ENCODE peak calls at places on chromosomes 2 and 18, in six cellular contexts. T is kidney, S is uterus, E is cardiac muscle cell, V is HFF-Myc, D is astrocyte of the spinal cord. L is an unnamed sample.

GRCh38 chr2:191917430-191917881 is 70.6 kb upstream of the CAVIN2 start:
- DNase-seq in T (no peak), S (no peak), E (peak), V (no peak), D (no peak), L (no peak)

GRCh38 chr18:26327062-26327461 is 100.8 kb downstream of the TAF4B start:
- DNase-seq in T (no peak), S (no peak), E (no peak), V (no peak), D (no peak), L (no peak)

GRCh38 chr2:175855794-175856453 is 146.1 kb downstream of the LNPK start:
- DNase-seq in T (no peak), S (no peak), E (peak), V (no peak), D (peak), L (no peak)

GRCh38 chr2:85397925-85398331 is 12.2 kb downstream of the CAPG start:
- DNase-seq in T (no peak), S (no peak), E (no peak), V (no peak), D (no peak), L (no peak)

GRCh38 chr2:3626817-3627499 is 31.0 kb upstream of the ALLC start:
- DNase-seq in T (peak), S (peak), E (no peak), V (no peak), D (no peak), L (no peak)

GRCh38 chr18:47404845-47405244 is 153.4 kb upstream of the SKOR2 start:
- DNase-seq in T (no peak), S (no peak), E (no peak), V (no peak), D (no peak), L (no peak)

GRCh38 chr2:177556134-177556533 is 163.6 kb downstream of the AGPS start:
- DNase-seq in T (no peak), S (no peak), E (no peak), V (no peak), D (no peak), L (no peak)

GRCh38 chr2:218813771-218814460 is 17.7 kb downstream of the PRKAG3 start:
- DNase-seq in T (no peak), S (no peak), E (no peak), V (no peak), D (no peak), L (no peak)

GRCh38 chr2:236309669-236310029 is 45.4 kb upstream of the ASB18 start:
- DNase-seq in T (no peak), S (no peak), E (peak), V (no peak), D (no peak), L (peak)

GRCh38 chr2:10913501-10914271 is 2.0 kb downstream of the KCNF1 start:
- DNase-seq in T (no peak), S (no peak), E (no peak), V (no peak), D (no peak), L (no peak)

GRCh38 chr2:171210216-171210863 is 49.6 kb upstream of the TLK1 start:
- DNase-seq in T (no peak), S (no peak), E (no peak), V (no peak), D (no peak), L (no peak)

GRCh38 chr18:31512203-31512764 is 14.3 kb downstream of the DSG2 start:
- DNase-seq in T (no peak), S (no peak), E (no peak), V (no peak), D (peak), L (no peak)

GRCh38 chr2:118479020-118479419 is 368.4 kb downstream of the EN1 start:
- DNase-seq in T (no peak), S (no peak), E (no peak), V (no peak), D (no peak), L (no peak)
- TF ChIP-seq CTCF in T (no peak), S (no peak), E (no peak), V (no peak), D (no peak), L (no peak)

GRCh38 chr18:32770181-32770650 is 2.6 kb downstream of the KLHL14 start:
- DNase-seq in T (peak), S (no peak), E (peak), V (no peak), D (no peak), L (no peak)
- H3K4me3 ChIP-seq in T (peak), S (no peak), E (peak), V (no peak), D (peak), L (no peak)

DNA sequence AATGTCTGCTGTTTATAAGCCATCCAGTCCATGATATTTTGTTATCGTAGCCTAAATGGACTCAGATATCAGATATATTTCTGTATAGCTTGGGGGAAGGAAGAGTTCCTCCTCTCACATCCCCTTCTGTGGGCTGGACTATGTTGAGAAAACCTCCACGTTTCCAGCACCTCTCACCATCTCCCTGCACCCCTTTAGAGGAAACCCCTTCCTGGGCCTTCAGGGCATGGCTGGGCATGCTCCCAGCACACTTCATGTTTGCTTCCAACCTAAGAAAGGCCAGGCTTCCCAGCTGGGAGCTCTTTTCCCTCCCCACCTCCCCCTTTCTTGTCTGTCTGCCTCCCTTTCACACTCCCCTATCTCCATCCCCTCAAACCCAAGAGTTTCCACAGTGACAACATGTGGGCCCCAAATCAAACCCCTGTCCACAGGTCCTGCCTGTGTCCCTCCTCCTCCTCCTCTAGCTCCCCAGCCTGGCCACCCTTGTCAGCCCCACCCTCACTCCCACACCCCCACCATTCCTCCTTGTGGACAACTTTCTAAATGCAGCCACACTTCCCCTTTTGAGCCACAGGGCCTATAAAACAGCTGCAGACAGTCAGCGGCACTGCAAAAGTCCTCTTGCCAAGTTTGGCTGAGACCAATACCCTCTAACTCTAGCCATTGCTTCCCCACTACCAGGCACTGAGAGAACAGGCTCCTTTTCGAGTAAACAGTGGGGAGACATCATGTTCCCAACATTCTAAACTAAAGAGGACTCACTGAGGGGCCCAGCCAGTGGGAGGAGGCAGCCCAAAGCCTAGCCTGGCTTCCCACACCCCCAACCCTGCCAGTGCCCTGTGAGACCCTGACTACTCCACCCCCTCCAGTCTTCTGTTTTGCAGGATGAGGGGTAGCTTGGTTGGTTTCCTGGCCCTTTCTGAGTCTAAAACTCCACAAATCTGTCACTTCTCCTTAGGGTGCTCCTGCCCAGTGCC is 120.5 kb downstream of the ZFP36L2 start:
- DNase-seq in T (peak), S (peak), E (no peak), V (no peak), D (no peak), L (peak)
- TF ChIP-seq CTCF in T (peak), S (peak), E (peak), V (peak), D (peak), L (peak)

GRCh38 chr2:173075781-173076556 is at the start of gene MAP3K20:
- DNase-seq in T (peak), S (peak), E (peak), V (no peak), D (peak), L (peak)
- H3K4me3 ChIP-seq in T (peak), S (peak), E (peak), V (peak), D (peak), L (peak)

DNA sequence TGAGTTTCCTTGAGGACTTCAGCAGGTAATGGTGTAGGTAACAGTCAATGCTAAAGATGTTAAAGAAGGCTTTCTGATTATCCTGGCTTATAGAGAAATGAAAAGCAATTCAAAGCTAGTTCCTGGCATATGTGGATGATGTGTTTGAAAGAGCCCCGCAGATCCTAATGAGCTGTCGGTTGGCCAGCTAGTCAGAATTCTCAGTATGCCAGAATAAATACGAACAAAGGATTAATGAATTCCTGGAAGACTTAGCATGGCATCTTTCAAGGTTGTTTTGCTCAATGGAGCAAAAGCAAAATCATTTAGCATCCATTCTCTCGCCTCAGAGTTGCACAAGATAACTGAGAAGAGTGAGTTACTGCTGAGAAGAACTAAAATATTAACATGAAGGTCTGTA is 307.6 kb downstream of the RIT2 start:
- DNase-seq in T (no peak), S (no peak), E (no peak), V (no peak), D (no peak), L (no peak)
- TF ChIP-seq CTCF in T (no peak), S (no peak), E (no peak), V (no peak), D (no peak), L (no peak)

DNA sequence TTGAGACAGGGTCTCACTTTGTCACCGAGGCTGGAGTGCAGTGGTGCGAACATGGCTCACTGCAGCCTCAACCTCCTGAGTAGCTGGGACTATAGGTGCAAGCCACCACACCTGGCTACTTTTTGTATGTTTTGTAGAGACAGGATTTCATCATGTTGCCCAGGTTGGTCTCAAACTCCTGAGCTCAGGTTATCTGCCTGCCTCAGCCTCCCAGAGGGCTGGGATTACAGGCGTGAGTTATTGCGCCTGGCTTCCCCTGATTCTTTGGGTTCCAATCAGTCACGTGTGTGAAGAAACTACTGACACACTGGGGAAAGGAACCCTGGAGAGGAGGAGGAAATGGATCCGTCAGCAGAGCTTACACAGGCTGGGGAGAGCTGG is 22.3 kb upstream of the RAB10 start:
- DNase-seq in T (no peak), S (no peak), E (no peak), V (no peak), D (no peak), L (no peak)
- H3K4me3 ChIP-seq in T (no peak), S (no peak), E (no peak), V (no peak), D (no peak), L (no peak)

GRCh38 chr2:113175736-113176695 is 2.2 kb downstream of the PSD4 start:
- DNase-seq in T (no peak), S (no peak), E (no peak), V (no peak), D (no peak), L (peak)

GRCh38 chr2:113172721-113173562 is 829 bp upstream of the PSD4 start:
- DNase-seq in T (peak), S (no peak), E (no peak), V (no peak), D (no peak), L (no peak)

GRCh38 chr2:113175101-113175628 is 1.4 kb downstream of the PSD4 start:
- DNase-seq in T (peak), S (no peak), E (no peak), V (no peak), D (no peak), L (peak)

GRCh38 chr2:113173563-113174368 is at the start of gene PSD4:
- DNase-seq in T (peak), S (no peak), E (no peak), V (no peak), D (no peak), L (peak)

GRCh38 chr2:113174369-113174735 is 581 bp downstream of the PSD4 start:
- DNase-seq in T (peak), S (no peak), E (no peak), V (no peak), D (no peak), L (peak)
- TF ChIP-seq CTCF in T (no peak), S (no peak), E (no peak), V (no peak), D (no peak), L (peak)

GRCh38 chr2:72148975-72149555 is 1.4 kb upstream of the CYP26B1 start:
- DNase-seq in T (peak), S (peak), E (peak), V (no peak), D (no peak), L (no peak)
- H3K4me3 ChIP-seq in T (peak), S (no peak), E (peak), V (peak), D (peak), L (no peak)

GRCh38 chr2:100482741-100483140 is 12.5 kb downstream of the NMS start:
- DNase-seq in T (no peak), S (no peak), E (no peak), V (no peak), D (no peak), L (peak)
- TF ChIP-seq CTCF in T (no peak), S (no peak), E (peak), V (peak), D (no peak), L (peak)

DNA sequence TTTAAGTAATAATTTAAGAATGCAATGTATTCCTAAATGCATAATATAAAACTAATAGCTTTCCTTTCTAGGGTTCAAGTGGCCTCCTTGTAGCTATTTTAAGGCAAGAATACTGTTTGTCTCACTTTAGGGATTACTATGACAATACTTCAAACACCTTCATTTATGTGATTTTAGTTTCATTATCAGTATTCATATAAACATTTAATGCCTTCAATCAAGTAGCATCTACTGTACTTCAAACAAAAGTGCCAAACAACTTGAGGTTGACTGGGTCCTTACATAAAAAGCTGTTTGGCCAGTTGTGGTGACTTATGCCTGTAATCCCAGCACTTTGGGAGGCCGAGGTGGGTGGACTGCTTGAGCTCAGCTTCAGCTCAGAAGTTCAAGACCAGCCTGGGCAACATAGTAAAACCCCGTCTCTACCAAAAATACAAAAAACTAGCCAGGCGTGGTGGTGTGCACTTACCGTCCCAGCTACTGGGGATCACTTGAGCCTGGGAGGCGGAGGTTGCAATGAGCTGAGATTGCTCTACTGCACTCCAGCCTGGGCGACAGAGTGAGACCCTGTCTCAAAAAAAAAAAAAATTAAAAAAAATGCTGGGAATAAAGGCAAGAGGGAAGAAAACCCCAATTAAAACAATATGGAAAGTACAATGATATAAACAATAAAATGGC is 9.3 kb downstream of the MEX3C start:
- DNase-seq in T (no peak), S (no peak), E (no peak), V (no peak), D (no peak), L (peak)
- H3K4me3 ChIP-seq in T (no peak), S (no peak), E (no peak), V (no peak), D (no peak), L (peak)